ENCODE peak calls at places on chromosomes 12 and 14, in six cellular contexts. V is ovary, Z is mammary epithelial cell, X is bronchial epithelial cell, O is tibial nerve, F is DND-41. K is an unnamed sample.

GRCh38 chr12:753401-754237 is 1.2 kb downstream of the WNK1 start:
- DNase-seq in V (peak), Z (no peak), X (no peak), O (peak), F (peak), K (peak)

GRCh38 chr14:68458840-68459469 is 333.9 kb downstream of the ZFP36L1 start:
- DNase-seq in V (no peak), Z (peak), X (peak), O (peak), F (no peak), K (peak)

GRCh38 chr12:114407566-114408411 is 1.8 kb upstream of the TBX5 start:
- DNase-seq in V (no peak), Z (no peak), X (no peak), O (no peak), F (no peak), K (peak)

GRCh38 chr14:36517242-36518030 is 2.6 kb downstream of the NKX2-1 start:
- DNase-seq in V (no peak), Z (no peak), X (no peak), O (no peak), F (no peak), K (no peak)

GRCh38 chr14:100605706-100606686 is 18.8 kb upstream of the BEGAIN start:
- DNase-seq in V (no peak), Z (no peak), X (no peak), O (no peak), F (no peak), K (no peak)

GRCh38 chr14:95786566-95786965 is 72.6 kb upstream of the TCL1A start:
- DNase-seq in V (no peak), Z (no peak), X (no peak), O (no peak), F (no peak), K (no peak)

GRCh38 chr12:30134229-30134628 is 350.5 kb upstream of the TMTC1 start:
- DNase-seq in V (no peak), Z (no peak), X (peak), O (no peak), F (no peak), K (no peak)

GRCh38 chr14:50089213-50089612 is 27.2 kb downstream of the VCPKMT start:
- DNase-seq in V (no peak), Z (no peak), X (no peak), O (no peak), F (no peak), K (no peak)

GRCh38 chr12:11717533-11717961 is 68.1 kb downstream of the ETV6 start:
- DNase-seq in V (no peak), Z (no peak), X (no peak), O (no peak), F (no peak), K (no peak)

GRCh38 chr14:96861568-96862310 is 64.6 kb downstream of the VRK1 start:
- DNase-seq in V (no peak), Z (no peak), X (no peak), O (no peak), F (no peak), K (no peak)

GRCh38 chr12:106179086-106179485 is 40.3 kb upstream of the NUAK1 start:
- DNase-seq in V (peak), Z (no peak), X (no peak), O (peak), F (no peak), K (no peak)

GRCh38 chr14:99659333-99659741 is 14.4 kb downstream of the HHIPL1 start:
- DNase-seq in V (no peak), Z (no peak), X (no peak), O (no peak), F (no peak), K (no peak)

GRCh38 chr12:57586128-57586527 is 4.9 kb upstream of the PIP4K2C start:
- DNase-seq in V (no peak), Z (no peak), X (no peak), O (no peak), F (no peak), K (no peak)

GRCh38 chr12:77122236-77122635 is 56.9 kb upstream of the E2F7 start:
- DNase-seq in V (no peak), Z (peak), X (peak), O (no peak), F (no peak), K (no peak)

GRCh38 chr12:42342028-42342427 is 16.1 kb downstream of the PPHLN1 start:
- DNase-seq in V (no peak), Z (no peak), X (no peak), O (no peak), F (no peak), K (no peak)

GRCh38 chr12:115353467-115353866 is 669.5 kb upstream of the TBX3 start:
- DNase-seq in V (no peak), Z (no peak), X (no peak), O (no peak), F (no peak), K (no peak)

GRCh38 chr14:60753264-60754126 is 18.9 kb downstream of the MNAT1 start:
- DNase-seq in V (no peak), Z (no peak), X (no peak), O (no peak), F (peak), K (no peak)

GRCh38 chr12:70831538-70831937 is 89.0 kb downstream of the PTPRR start:
- DNase-seq in V (no peak), Z (peak), X (peak), O (no peak), F (no peak), K (no peak)

GRCh38 chr12:69602954-69603353 is 7.8 kb downstream of the LRRC10 start:
- DNase-seq in V (no peak), Z (no peak), X (peak), O (no peak), F (no peak), K (no peak)
- TF ChIP-seq CTCF in V (no peak), Z (no peak), X (no peak), O (no peak), F (no peak), K (no peak)

GRCh38 chr14:106586098-106586704 is 1059.8 kb downstream of the TMEM121 start:
- DNase-seq in V (no peak), Z (no peak), X (no peak), O (peak), F (peak), K (no peak)
- TF ChIP-seq CTCF in V (no peak), Z (peak), X (no peak), O (peak), F (peak), K (no peak)

DNA sequence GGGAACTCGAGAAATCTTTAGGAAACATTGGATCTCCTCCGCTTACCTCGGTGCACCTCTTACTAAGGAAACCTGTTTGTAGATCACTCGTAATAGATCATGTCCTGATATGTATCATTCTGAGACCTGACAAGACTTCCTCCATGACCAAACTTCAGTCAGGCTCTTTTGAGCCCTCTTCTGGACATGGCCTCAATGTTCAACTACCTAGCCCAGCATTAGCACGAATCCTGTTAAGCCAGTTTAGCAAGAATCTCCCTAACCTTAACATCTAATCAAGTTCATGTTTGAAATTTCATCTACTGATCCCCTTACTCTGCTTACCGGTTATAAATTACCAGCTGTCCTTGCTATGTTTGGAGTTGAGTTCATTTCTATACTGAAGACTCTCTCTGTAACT is 713.9 kb upstream of the USP15 start:
- DNase-seq in V (no peak), Z (peak), X (peak), O (no peak), F (no peak), K (no peak)
- TF ChIP-seq CTCF in V (no peak), Z (peak), X (peak), O (no peak), F (no peak), K (no peak)

DNA sequence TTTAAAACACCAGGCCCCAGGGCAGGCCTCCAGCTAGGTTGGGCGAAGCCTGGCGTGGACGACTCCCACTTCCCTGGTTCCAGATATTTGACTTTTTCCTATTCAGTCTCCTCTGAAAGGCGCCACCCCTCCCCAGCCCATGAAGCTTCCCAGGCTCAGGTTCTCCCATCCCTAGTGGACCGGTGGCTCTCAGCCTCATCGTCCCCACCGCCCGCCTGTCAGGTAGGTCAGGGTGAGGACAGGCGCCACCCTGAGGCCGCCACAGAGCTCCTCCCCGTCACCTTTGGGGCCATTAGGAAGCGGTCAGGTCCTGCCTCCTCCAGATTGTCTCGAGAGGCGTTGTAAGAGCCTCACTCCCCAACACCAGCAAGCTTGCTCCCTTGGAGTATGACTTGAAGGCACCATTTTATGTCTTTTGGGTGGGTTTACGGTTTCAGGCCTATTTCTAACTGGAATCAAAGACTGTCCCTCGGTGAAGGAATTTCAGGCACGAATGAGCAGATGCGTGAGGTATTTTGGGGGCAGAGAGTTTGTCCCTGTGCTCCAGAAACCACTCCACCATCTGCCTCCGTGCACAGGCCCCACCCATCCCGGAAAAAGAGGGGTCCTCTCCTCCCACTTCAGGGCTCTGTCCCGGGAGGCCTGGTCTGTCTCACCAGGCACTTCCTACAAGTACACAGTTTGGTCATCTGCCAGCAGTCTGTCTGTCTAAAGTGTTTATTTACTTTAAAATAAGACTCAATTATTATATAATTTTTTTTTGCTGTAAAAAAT is 55.6 kb downstream of the TSPAN9 start:
- DNase-seq in V (no peak), Z (no peak), X (no peak), O (no peak), F (no peak), K (peak)
- TF ChIP-seq CTCF in V (no peak), Z (no peak), X (no peak), O (no peak), F (no peak), K (no peak)

DNA sequence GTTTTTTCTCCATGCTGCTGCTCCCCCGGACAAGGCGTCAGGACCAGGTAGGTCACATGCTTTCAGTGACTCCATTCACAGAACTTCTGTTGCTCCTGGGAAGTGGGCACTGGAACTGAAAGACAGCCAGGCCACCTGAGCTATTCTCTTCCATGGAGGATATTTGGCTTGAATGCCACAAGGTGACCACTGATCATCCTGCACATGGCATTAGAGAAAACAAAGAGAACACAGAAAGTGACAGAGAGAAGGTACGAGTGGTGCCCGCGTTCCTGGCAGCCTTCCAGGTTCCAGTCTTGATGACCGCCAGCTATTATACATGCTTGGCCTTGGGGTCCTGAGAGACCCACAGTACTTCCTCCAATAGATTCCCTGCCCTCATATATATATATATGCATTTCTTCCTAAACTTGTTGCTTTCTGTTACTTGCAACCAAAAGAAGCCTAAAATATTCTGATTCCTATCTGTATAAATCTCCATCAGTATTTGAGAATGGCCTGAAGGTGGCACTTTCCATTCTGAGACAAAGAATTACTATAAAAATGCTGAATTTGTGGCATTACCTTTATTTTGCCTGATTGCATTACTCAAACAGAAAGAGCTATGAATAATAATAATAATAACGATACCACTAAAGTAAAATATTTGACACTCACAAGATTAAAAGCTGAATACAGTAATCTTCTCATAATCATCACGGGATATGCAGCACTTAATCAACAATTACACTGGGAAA is 174.9 kb downstream of the FOXN3 start:
- DNase-seq in V (no peak), Z (no peak), X (no peak), O (no peak), F (no peak), K (no peak)
- TF ChIP-seq CTCF in V (no peak), Z (no peak), X (no peak), O (no peak), F (no peak), K (no peak)

GRCh38 chr12:92476844-92477243 is 225.9 kb upstream of the PLEKHG7 start:
- DNase-seq in V (no peak), Z (no peak), X (no peak), O (no peak), F (no peak), K (no peak)

GRCh38 chr12:92482599-92482998 is 220.2 kb upstream of the PLEKHG7 start:
- DNase-seq in V (no peak), Z (no peak), X (no peak), O (no peak), F (no peak), K (no peak)

GRCh38 chr12:92473564-92473963 is 229.2 kb upstream of the PLEKHG7 start:
- DNase-seq in V (no peak), Z (no peak), X (no peak), O (no peak), F (no peak), K (no peak)

GRCh38 chr12:92478692-92479091 is 224.1 kb upstream of the PLEKHG7 start:
- DNase-seq in V (no peak), Z (no peak), X (no peak), O (no peak), F (no peak), K (no peak)
- TF ChIP-seq CTCF in V (no peak), Z (no peak), X (no peak), O (no peak), F (no peak), K (no peak)

GRCh38 chr14:37590096-37590809 is 4.8 kb downstream of the FOXA1 start:
- DNase-seq in V (no peak), Z (no peak), X (peak), O (no peak), F (no peak), K (no peak)

GRCh38 chr14:37592288-37593274 is 2.5 kb downstream of the FOXA1 start:
- DNase-seq in V (no peak), Z (no peak), X (peak), O (no peak), F (no peak), K (no peak)

GRCh38 chr14:37591941-37592287 is 3.1 kb downstream of the FOXA1 start:
- DNase-seq in V (no peak), Z (no peak), X (peak), O (no peak), F (no peak), K (no peak)

GRCh38 chr14:37590810-37591139 is 4.3 kb downstream of the FOXA1 start:
- DNase-seq in V (no peak), Z (no peak), X (no peak), O (no peak), F (no peak), K (no peak)

GRCh38 chr14:37591311-37591940 is 3.6 kb downstream of the FOXA1 start:
- DNase-seq in V (no peak), Z (no peak), X (peak), O (no peak), F (no peak), K (no peak)
- TF ChIP-seq CTCF in V (no peak), Z (no peak), X (peak), O (no peak), F (no peak), K (no peak)

GRCh38 chr14:104868060-104868740 is 3.1 kb downstream of the CEP170B start:
- DNase-seq in V (no peak), Z (no peak), X (no peak), O (no peak), F (no peak), K (peak)

GRCh38 chr14:104865631-104866441 is 768 bp downstream of the CEP170B start:
- DNase-seq in V (peak), Z (peak), X (peak), O (peak), F (no peak), K (peak)

GRCh38 chr14:104866451-104867370 is 1.6 kb downstream of the CEP170B start:
- DNase-seq in V (no peak), Z (no peak), X (no peak), O (no peak), F (no peak), K (peak)

GRCh38 chr14:104868811-104869572 is 3.9 kb downstream of the CEP170B start:
- DNase-seq in V (no peak), Z (no peak), X (no peak), O (no peak), F (no peak), K (no peak)

GRCh38 chr14:104867371-104868059 is 2.4 kb downstream of the CEP170B start:
- DNase-seq in V (no peak), Z (no peak), X (no peak), O (no peak), F (no peak), K (peak)
- TF ChIP-seq CTCF in V (no peak), Z (no peak), X (no peak), O (no peak), F (no peak), K (no peak)